ENCODE peak calls at places on chromosomes 1 and 21, in five cellular contexts. Z is Calu3, P is psoas muscle, B is fibroblast of pulmonary artery, F is nephron progenitor cell. V is an unnamed sample.

GRCh38 chr1:154975409-154976205 is 1.1 kb downstream of the CKS1B start:
- DNase-seq in P (peak; percentile 63), Z (no peak), B (peak; percentile 61), F (peak; percentile 66), V (peak; percentile 40)

GRCh38 chr1:214028999-214029406 is 41.2 kb downstream of the PROX1 start:
- DNase-seq in B (no peak), F (no peak), Z (no peak), P (no peak), V (no peak)

GRCh38 chr1:165815725-165816124 is 11.7 kb upstream of the UCK2 start:
- DNase-seq in F (no peak), P (no peak), B (peak; percentile 35), Z (no peak), V (peak; percentile 47)

GRCh38 chr1:183467687-183468086 is 4.6 kb upstream of the SMG7 start:
- DNase-seq in F (no peak), Z (no peak), B (no peak), P (no peak), V (peak; percentile 94)

GRCh38 chr1:111864862-111865261 is 109.2 kb downstream of the DDX20 start:
- DNase-seq in Z (no peak), F (peak; percentile 31), P (no peak), B (peak; percentile 7), V (peak; percentile 10)

GRCh38 chr1:203267912-203268311 is 37.4 kb upstream of the BTG2 start:
- DNase-seq in F (no peak), P (no peak), B (no peak), Z (no peak), V (no peak)

GRCh38 chr21:36211660-36212512 is 55.3 kb downstream of the DOP1B start:
- DNase-seq in Z (no peak), B (peak; percentile 72), F (no peak), P (no peak), V (peak; percentile 83)

GRCh38 chr1:49971088-49971487 is 52.7 kb downstream of the AGBL4 start:
- DNase-seq in B (no peak), Z (no peak), F (no peak), P (no peak), V (peak; percentile 41)

GRCh38 chr1:117795190-117795589 is 134.2 kb downstream of the GDAP2 start:
- DNase-seq in Z (no peak), B (peak; percentile 52), P (peak; percentile 60), F (no peak), V (peak; percentile 98)

GRCh38 chr1:69221492-69221990 is 346.2 kb upstream of the LRRC7 start:
- DNase-seq in Z (no peak), F (no peak), B (no peak), P (no peak), V (no peak)

GRCh38 chr1:229280037-229280828 is 9.3 kb downstream of the RAB4A start:
- DNase-seq in F (no peak), P (no peak), B (no peak), Z (no peak), V (no peak)

GRCh38 chr21:34613679-34614442 is 1.1 kb downstream of the RCAN1 start:
- DNase-seq in F (no peak), Z (peak; percentile 2), B (no peak), P (no peak), V (peak; percentile 17)

GRCh38 chr1:88983791-88984552 is 8.5 kb downstream of the KYAT3 start:
- DNase-seq in F (no peak), Z (no peak), B (peak; percentile 77), P (no peak), V (peak; percentile 68)

GRCh38 chr1:10265936-10266335 is 55.6 kb downstream of the KIF1B start:
- DNase-seq in Z (no peak), P (no peak), F (no peak), B (no peak), V (peak; percentile 63)

GRCh38 chr21:44013380-44014088 is 1.4 kb downstream of the TRAPPC10 start:
- DNase-seq in Z (no peak), F (no peak), P (no peak), B (no peak), V (no peak)

GRCh38 chr1:1020000-1020404 is at the start of gene AGRN:
- DNase-seq in F (peak; percentile 70), Z (peak; percentile 50), B (no peak), P (peak; percentile 80), V (no peak)

GRCh38 chr1:110504221-110504620 is 14.8 kb downstream of the KCNA10 start:
- DNase-seq in Z (no peak), B (no peak), P (no peak), F (no peak), V (no peak)

GRCh38 chr21:36422279-36423098 is 37.3 kb downstream of the CHAF1B start:
- DNase-seq in P (peak; percentile 62), F (peak; percentile 66), B (peak; percentile 81), Z (peak; percentile 62), V (peak; percentile 58)

GRCh38 chr1:51520700-51521248 is 1.7 kb upstream of the EPS15 start:
- DNase-seq in Z (no peak), P (no peak), F (no peak), B (no peak), V (peak; percentile 33)

GRCh38 chr1:86906419-86906818 is 7.5 kb downstream of the SELENOF start:
- DNase-seq in P (no peak), B (peak; percentile 42), F (no peak), Z (no peak), V (no peak)

GRCh38 chr21:34579411-34579810 is 35.5 kb downstream of the RCAN1 start:
- DNase-seq in P (no peak), B (peak; percentile 27), Z (no peak), F (no peak), V (peak; percentile 93)

GRCh38 chr1:241842565-241842964 is 5.4 kb upstream of the EXO1 start:
- DNase-seq in B (peak; percentile 24), P (no peak), F (no peak), Z (no peak), V (peak; percentile 48)

GRCh38 chr1:1833456-1833855 is 55.2 kb upstream of the NADK start:
- DNase-seq in Z (no peak), B (no peak), F (no peak), P (no peak), V (no peak)

GRCh38 chr1:151156515-151156819 is at the start of gene TNFAIP8L2:
- DNase-seq in F (no peak), P (peak; percentile 75), B (no peak), Z (no peak), V (no peak)

GRCh38 chr21:34154878-34155277 is 81.5 kb downstream of the MRPS6 start:
- DNase-seq in P (no peak), F (no peak), Z (no peak), B (no peak), V (no peak)

GRCh38 chr1:187527346-187527745 is 698.6 kb downstream of the PLA2G4A start:
- DNase-seq in F (no peak), P (no peak), Z (no peak), B (no peak), V (no peak)

GRCh38 chr1:154608522-154609294 is 722 bp upstream of the ADAR start:
- DNase-seq in B (peak; percentile 60), P (peak; percentile 66), Z (peak; percentile 36), F (peak; percentile 38), V (peak; percentile 20)

GRCh38 chr1:88985033-88985432 is 7.4 kb downstream of the KYAT3 start:
- DNase-seq in B (peak; percentile 98), F (no peak), Z (peak; percentile 76), P (no peak), V (peak; percentile 92)

DNA sequence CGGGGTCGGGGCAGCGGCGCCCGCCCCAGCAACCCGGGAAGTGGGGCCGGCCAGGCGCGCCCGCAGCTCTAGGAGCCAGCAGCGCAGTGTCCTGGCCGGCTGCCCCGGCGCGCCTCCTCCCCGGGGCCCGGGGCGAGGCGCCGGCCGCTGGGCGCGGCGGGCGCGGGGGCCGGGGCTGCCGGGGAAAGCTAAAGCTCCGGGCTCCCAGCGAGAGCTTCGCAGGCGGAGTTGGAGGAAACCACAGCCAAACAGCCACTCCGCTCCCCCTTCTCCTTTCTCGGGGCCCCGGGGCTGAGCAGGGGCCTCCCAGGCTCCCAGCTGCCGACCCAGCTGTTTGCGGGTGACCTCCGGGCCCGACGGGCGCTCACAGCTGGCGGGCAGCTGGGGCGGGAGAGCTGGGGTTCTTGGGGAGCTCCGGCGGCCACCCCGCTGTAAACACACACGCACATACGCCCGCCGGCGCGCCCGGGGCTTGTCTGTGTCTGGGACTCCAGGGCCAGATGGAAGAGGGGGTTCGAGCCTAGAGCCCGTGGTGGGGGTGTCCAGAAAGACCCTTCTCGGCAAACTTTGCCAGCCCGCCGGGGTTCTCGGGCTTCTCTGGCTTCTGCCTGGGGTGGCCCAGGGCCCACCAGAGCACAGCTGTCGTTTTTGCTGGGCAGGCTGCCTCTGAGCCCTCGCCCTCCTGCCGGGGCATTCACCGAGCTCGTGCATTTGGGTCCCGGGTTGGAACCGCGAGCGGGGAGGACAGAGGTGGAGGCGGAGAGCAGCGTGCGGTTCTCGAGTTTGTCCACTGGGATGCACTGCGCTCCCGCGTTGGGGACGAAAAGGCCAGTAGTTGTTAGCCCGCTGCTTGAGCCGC is 1.5 kb downstream of the AJAP1 start:
- DNase-seq in F (peak; percentile 79), P (peak; percentile 74), B (peak; percentile 11), Z (peak; percentile 28), V (peak; percentile 30)
- TF ChIP-seq CTCF in F (peak; percentile 79), P (peak; percentile 23), B (no peak), Z (no peak), V (peak; percentile 73)

DNA sequence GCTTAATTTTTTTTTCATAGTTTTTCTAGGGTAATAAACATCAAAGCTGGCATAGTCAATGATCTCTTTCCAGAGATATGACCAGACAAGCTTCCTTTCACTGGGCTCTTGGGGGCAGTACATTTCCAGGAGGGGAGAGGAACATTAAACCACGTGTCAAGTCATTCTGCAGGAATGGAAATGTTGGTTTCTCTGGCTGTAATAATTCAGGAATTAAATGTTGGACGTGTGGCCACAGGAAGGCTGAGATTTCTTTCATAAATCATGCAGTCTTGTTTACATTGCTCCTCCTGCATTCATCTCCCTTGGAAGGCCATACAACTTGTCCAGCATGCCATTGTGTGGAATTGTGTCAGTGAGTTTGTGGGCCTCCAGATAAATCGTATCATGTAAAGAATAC is 259.2 kb downstream of the ADGRL2 start:
- DNase-seq in Z (no peak), F (no peak), P (no peak), B (no peak), V (peak; percentile 61)
- TF ChIP-seq CTCF in Z (no peak), F (no peak), P (no peak), B (no peak), V (no peak)

GRCh38 chr1:225811622-225812487 is 1.9 kb downstream of the EPHX1 start:
- DNase-seq in F (no peak), P (no peak), Z (no peak), B (no peak), V (peak; percentile 18)
- TF ChIP-seq CTCF in F (peak; percentile 32), P (peak; percentile 21), Z (no peak), B (peak; percentile 48), V (peak; percentile 43)

DNA sequence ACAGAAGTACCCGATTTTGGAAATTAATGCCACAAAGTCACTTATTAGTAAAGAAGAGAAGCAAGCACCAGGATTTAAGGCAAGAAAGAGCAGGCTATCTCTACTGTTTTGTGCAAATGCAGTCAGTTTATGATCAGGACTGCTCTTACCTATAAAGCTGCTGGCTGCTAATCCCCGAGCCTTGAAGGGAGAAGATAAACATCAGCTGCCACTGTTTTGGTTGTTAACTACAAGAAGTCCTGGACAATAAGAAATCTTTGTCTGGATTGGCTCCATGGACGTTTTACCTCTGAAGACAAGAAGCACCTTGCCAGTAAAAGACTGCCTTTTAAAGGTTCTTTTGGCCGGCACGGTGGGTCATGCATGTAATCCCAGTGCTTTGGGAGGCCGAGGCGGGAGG is 21.4 kb downstream of the FRRS1 start:
- DNase-seq in B (no peak), P (no peak), F (no peak), Z (no peak), V (no peak)
- TF ChIP-seq CTCF in B (no peak), P (no peak), F (no peak), Z (no peak), V (no peak)

GRCh38 chr1:44608141-44608540 is 66.1 kb downstream of the TMEM53 start:
- DNase-seq in F (no peak), P (no peak), B (no peak), Z (no peak), V (peak; percentile 16)
- TF ChIP-seq CTCF in F (no peak), P (peak; percentile 6), B (peak; percentile 32), Z (no peak), V (peak; percentile 6)

GRCh38 chr1:91844862-91845528 is 41.0 kb downstream of the TGFBR3 start:
- DNase-seq in P (peak; percentile 72), Z (no peak), F (no peak), B (peak; percentile 98), V (peak; percentile 93)
- TF ChIP-seq CTCF in P (no peak), Z (no peak), F (no peak), B (no peak), V (no peak)